ENCODE peak calls at places on chromosomes 6 and 20, in eight cellular contexts. One of them, this sample, is unnamed.

GRCh38 chr6:6717008-6717763 is 128.7 kb downstream of the LY86 start:
- DNase-seq in H4: no peak
- DNase-seq in astrocyte of the spinal cord: no peak
- DNase-seq in NCI-H774: no peak
- DNase-seq in hepatocyte: no peak
- DNase-seq in iPS-NIHi11: no peak
- DNase-seq in right cardiac atrium: no peak
- DNase-seq in K562: no peak
- DNase-seq in this sample: no peak

GRCh38 chr20:5642155-5642981 is 107.8 kb upstream of the SHLD1 start:
- DNase-seq in H4: peak
- DNase-seq in astrocyte of the spinal cord: peak
- DNase-seq in NCI-H774: no peak
- DNase-seq in hepatocyte: no peak
- DNase-seq in iPS-NIHi11: no peak
- DNase-seq in right cardiac atrium: no peak
- DNase-seq in K562: no peak
- DNase-seq in this sample: no peak

GRCh38 chr6:69290116-69290515 is 506.7 kb downstream of the LMBRD1 start:
- DNase-seq in H4: no peak
- DNase-seq in astrocyte of the spinal cord: no peak
- DNase-seq in NCI-H774: no peak
- DNase-seq in hepatocyte: no peak
- DNase-seq in iPS-NIHi11: no peak
- DNase-seq in right cardiac atrium: no peak
- DNase-seq in K562: no peak
- DNase-seq in this sample: no peak

GRCh38 chr6:15498640-15499039 is 164.2 kb downstream of the DTNBP1 start:
- DNase-seq in H4: no peak
- DNase-seq in astrocyte of the spinal cord: no peak
- DNase-seq in NCI-H774: no peak
- DNase-seq in hepatocyte: no peak
- DNase-seq in iPS-NIHi11: no peak
- DNase-seq in right cardiac atrium: no peak
- DNase-seq in K562: no peak
- DNase-seq in this sample: no peak

GRCh38 chr20:50283922-50284810 is 93.5 kb downstream of the CEBPB start:
- DNase-seq in H4: peak
- DNase-seq in astrocyte of the spinal cord: peak
- DNase-seq in NCI-H774: peak
- DNase-seq in hepatocyte: peak
- DNase-seq in iPS-NIHi11: no peak
- DNase-seq in right cardiac atrium: peak
- DNase-seq in K562: peak
- DNase-seq in this sample: no peak

GRCh38 chr6:36599791-36600209 is 5.6 kb downstream of the SRSF3 start:
- DNase-seq in H4: no peak
- DNase-seq in astrocyte of the spinal cord: no peak
- DNase-seq in NCI-H774: no peak
- DNase-seq in hepatocyte: peak
- DNase-seq in iPS-NIHi11: peak
- DNase-seq in right cardiac atrium: no peak
- DNase-seq in K562: no peak
- DNase-seq in this sample: peak

GRCh38 chr6:166488081-166488685 is 98.3 kb downstream of the RAMACL start:
- DNase-seq in H4: no peak
- DNase-seq in astrocyte of the spinal cord: peak
- DNase-seq in NCI-H774: no peak
- DNase-seq in hepatocyte: no peak
- DNase-seq in iPS-NIHi11: no peak
- DNase-seq in right cardiac atrium: peak
- DNase-seq in K562: peak
- DNase-seq in this sample: peak

GRCh38 chr6:44084231-44085014 is 42.8 kb downstream of the MRPL14 start:
- DNase-seq in H4: peak
- DNase-seq in astrocyte of the spinal cord: peak
- DNase-seq in NCI-H774: no peak
- DNase-seq in hepatocyte: no peak
- DNase-seq in iPS-NIHi11: peak
- DNase-seq in right cardiac atrium: no peak
- DNase-seq in K562: peak
- DNase-seq in this sample: no peak

GRCh38 chr6:25312703-25313102 is 33.5 kb downstream of the CARMIL1 start:
- DNase-seq in H4: peak
- DNase-seq in astrocyte of the spinal cord: peak
- DNase-seq in NCI-H774: no peak
- DNase-seq in hepatocyte: peak
- DNase-seq in iPS-NIHi11: no peak
- DNase-seq in right cardiac atrium: no peak
- DNase-seq in K562: no peak
- DNase-seq in this sample: no peak

GRCh38 chr6:97842536-97842935 is 559.5 kb upstream of the MMS22L start:
- DNase-seq in H4: no peak
- DNase-seq in astrocyte of the spinal cord: no peak
- DNase-seq in NCI-H774: no peak
- DNase-seq in hepatocyte: no peak
- DNase-seq in iPS-NIHi11: no peak
- DNase-seq in right cardiac atrium: no peak
- DNase-seq in K562: no peak
- DNase-seq in this sample: no peak

GRCh38 chr6:133761706-133762105 is 127.2 kb upstream of the TCF21 start:
- DNase-seq in H4: no peak
- DNase-seq in astrocyte of the spinal cord: peak
- DNase-seq in NCI-H774: no peak
- DNase-seq in hepatocyte: no peak
- DNase-seq in iPS-NIHi11: no peak
- DNase-seq in right cardiac atrium: no peak
- DNase-seq in K562: no peak
- DNase-seq in this sample: no peak

GRCh38 chr20:45293041-45294002 is 13.3 kb upstream of the RBPJL start:
- DNase-seq in H4: peak
- DNase-seq in astrocyte of the spinal cord: peak
- DNase-seq in NCI-H774: peak
- DNase-seq in hepatocyte: peak
- DNase-seq in iPS-NIHi11: peak
- DNase-seq in right cardiac atrium: peak
- DNase-seq in K562: peak
- DNase-seq in this sample: peak

GRCh38 chr6:149013932-149014331 is 267.1 kb downstream of the UST start:
- DNase-seq in H4: no peak
- DNase-seq in astrocyte of the spinal cord: no peak
- DNase-seq in NCI-H774: no peak
- DNase-seq in hepatocyte: no peak
- DNase-seq in iPS-NIHi11: no peak
- DNase-seq in right cardiac atrium: no peak
- DNase-seq in K562: no peak
- DNase-seq in this sample: no peak

GRCh38 chr20:56328861-56329260 is 29.9 kb upstream of the FAM210B start:
- DNase-seq in H4: no peak
- DNase-seq in astrocyte of the spinal cord: no peak
- DNase-seq in NCI-H774: no peak
- DNase-seq in hepatocyte: peak
- DNase-seq in iPS-NIHi11: peak
- DNase-seq in right cardiac atrium: no peak
- DNase-seq in K562: no peak
- DNase-seq in this sample: no peak

GRCh38 chr20:54345301-54345724 is 130.1 kb upstream of the DOK5 start:
- DNase-seq in H4: peak
- DNase-seq in astrocyte of the spinal cord: peak
- DNase-seq in NCI-H774: no peak
- DNase-seq in hepatocyte: no peak
- DNase-seq in iPS-NIHi11: no peak
- DNase-seq in right cardiac atrium: no peak
- DNase-seq in K562: no peak
- DNase-seq in this sample: no peak

GRCh38 chr6:44036699-44037101 is 90.6 kb downstream of the MRPL14 start:
- DNase-seq in H4: no peak
- DNase-seq in astrocyte of the spinal cord: no peak
- DNase-seq in NCI-H774: no peak
- DNase-seq in hepatocyte: no peak
- DNase-seq in iPS-NIHi11: no peak
- DNase-seq in right cardiac atrium: no peak
- DNase-seq in K562: no peak
- DNase-seq in this sample: no peak

GRCh38 chr20:23937303-23938117 is 51.1 kb downstream of the GGTLC1 start:
- DNase-seq in H4: no peak
- DNase-seq in astrocyte of the spinal cord: peak
- DNase-seq in NCI-H774: no peak
- DNase-seq in hepatocyte: peak
- DNase-seq in iPS-NIHi11: peak
- DNase-seq in right cardiac atrium: peak
- DNase-seq in K562: peak
- DNase-seq in this sample: peak

GRCh38 chr6:100088009-100088408 is 94.0 kb upstream of the MCHR2 start:
- DNase-seq in H4: peak
- DNase-seq in astrocyte of the spinal cord: peak
- DNase-seq in NCI-H774: no peak
- DNase-seq in hepatocyte: no peak
- DNase-seq in iPS-NIHi11: no peak
- DNase-seq in right cardiac atrium: no peak
- DNase-seq in K562: no peak
- DNase-seq in this sample: no peak

GRCh38 chr6:147341486-147341885 is 137.3 kb downstream of the STXBP5 start:
- DNase-seq in H4: no peak
- DNase-seq in astrocyte of the spinal cord: no peak
- DNase-seq in NCI-H774: no peak
- DNase-seq in hepatocyte: peak
- DNase-seq in iPS-NIHi11: no peak
- DNase-seq in right cardiac atrium: no peak
- DNase-seq in K562: no peak
- DNase-seq in this sample: no peak

GRCh38 chr20:36717657-36718056 is 28.2 kb downstream of the NDRG3 start:
- DNase-seq in H4: no peak
- DNase-seq in astrocyte of the spinal cord: no peak
- DNase-seq in NCI-H774: no peak
- DNase-seq in hepatocyte: no peak
- DNase-seq in iPS-NIHi11: no peak
- DNase-seq in right cardiac atrium: no peak
- DNase-seq in K562: no peak
- DNase-seq in this sample: no peak

GRCh38 chr6:41488392-41489129 is 57.6 kb upstream of the FOXP4 start:
- DNase-seq in H4: peak
- DNase-seq in astrocyte of the spinal cord: peak
- DNase-seq in NCI-H774: no peak
- DNase-seq in hepatocyte: peak
- DNase-seq in iPS-NIHi11: peak
- DNase-seq in right cardiac atrium: peak
- DNase-seq in K562: no peak
- DNase-seq in this sample: no peak

GRCh38 chr6:5997420-5998093 is 9.2 kb downstream of the NRN1 start:
- DNase-seq in H4: no peak
- DNase-seq in astrocyte of the spinal cord: peak
- DNase-seq in NCI-H774: no peak
- DNase-seq in hepatocyte: no peak
- DNase-seq in iPS-NIHi11: peak
- DNase-seq in right cardiac atrium: peak
- DNase-seq in K562: no peak
- DNase-seq in this sample: peak

GRCh38 chr6:169019727-169020491 is 233.7 kb downstream of the THBS2 start:
- DNase-seq in H4: no peak
- DNase-seq in astrocyte of the spinal cord: no peak
- DNase-seq in NCI-H774: no peak
- DNase-seq in hepatocyte: no peak
- DNase-seq in iPS-NIHi11: peak
- DNase-seq in right cardiac atrium: no peak
- DNase-seq in K562: no peak
- DNase-seq in this sample: no peak

GRCh38 chr20:50872562-50873288 is 58.5 kb downstream of the ADNP start:
- DNase-seq in H4: no peak
- DNase-seq in astrocyte of the spinal cord: no peak
- DNase-seq in NCI-H774: no peak
- DNase-seq in hepatocyte: no peak
- DNase-seq in iPS-NIHi11: no peak
- DNase-seq in right cardiac atrium: no peak
- DNase-seq in K562: no peak
- DNase-seq in this sample: no peak

GRCh38 chr6:17280552-17281090 is 540 bp upstream of the RBM24 start:
- DNase-seq in H4: no peak
- DNase-seq in astrocyte of the spinal cord: peak
- DNase-seq in NCI-H774: no peak
- DNase-seq in hepatocyte: peak
- DNase-seq in iPS-NIHi11: peak
- DNase-seq in right cardiac atrium: peak
- DNase-seq in K562: no peak
- DNase-seq in this sample: no peak